ENCODE peak calls at places on chromosomes 1 and 21, in four cellular contexts. R is lower leg skin; S is CD8-positive, alpha-beta T cell; T is B cell. G is an unnamed sample.
A peak's percentile ranks its signal among the peaks of the same experiment; 100 is the strongest.

GRCh38 chr1:227779651-227780050 is 35.8 kb upstream of the PRSS38 start:
- DNase-seq in R (no peak), S (no peak), T (no peak), G (no peak)

GRCh38 chr1:116873680-116874271 is 35.9 kb upstream of the PTGFRN start:
- DNase-seq in R (no peak), S (no peak), T (no peak), G (no peak)

GRCh38 chr1:196377811-196378210 is 230.4 kb downstream of the KCNT2 start:
- DNase-seq in R (no peak), S (no peak), T (no peak), G (no peak)

GRCh38 chr1:247352175-247352574 is 20.5 kb upstream of the ZNF496 start:
- DNase-seq in R (no peak), S (no peak), T (no peak), G (no peak)

GRCh38 chr1:106954830-106955229 is 101.6 kb upstream of the PRMT6 start:
- DNase-seq in R (no peak), S (no peak), T (no peak), G (no peak)

GRCh38 chr21:44617071-44617501 is 5.2 kb downstream of the KRTAP10-8 start:
- DNase-seq in R (no peak), S (no peak), T (no peak), G (no peak)

GRCh38 chr1:247371801-247372259 is 40.2 kb upstream of the ZNF496 start:
- DNase-seq in R (no peak), S (no peak), T (no peak), G (no peak)

GRCh38 chr1:56666112-56666608 is 21.0 kb downstream of the PRKAA2 start:
- DNase-seq in R (no peak), S (no peak), T (no peak), G (no peak)

GRCh38 chr1:78469561-78469960 is 21.2 kb upstream of the PTGFR start:
- DNase-seq in R (no peak), S (no peak), T (no peak), G (no peak)

GRCh38 chr21:33211305-33211704 is 18.4 kb upstream of the IFNAR2 start:
- DNase-seq in R (no peak), S (no peak), T (no peak), G (no peak)

GRCh38 chr1:24027838-24028468 is 47.8 kb upstream of the SRSF10 start:
- DNase-seq in R (no peak), S (no peak), T (peak; percentile 24), G (no peak)

GRCh38 chr1:94279462-94279861 is 42.1 kb upstream of the ARHGAP29 start:
- DNase-seq in R (no peak), S (no peak), T (no peak), G (no peak)

GRCh38 chr1:150981805-150982712 is at the start of gene ANXA9:
- DNase-seq in R (no peak), S (no peak), T (no peak), G (no peak)

GRCh38 chr1:100736324-100736723 is 16.8 kb downstream of the VCAM1 start:
- DNase-seq in R (no peak), S (no peak), T (no peak), G (no peak)

GRCh38 chr1:40592107-40592773 is 60.8 kb downstream of the ZNF684 start:
- DNase-seq in R (peak; percentile 48), S (no peak), T (no peak), G (no peak)

GRCh38 chr1:106755682-106756406 is 300.6 kb upstream of the PRMT6 start:
- DNase-seq in R (no peak), S (no peak), T (no peak), G (no peak)

GRCh38 chr21:35483267-35483666 is 434.2 kb upstream of the RUNX1 start:
- DNase-seq in R (no peak), S (no peak), T (no peak), G (no peak)

GRCh38 chr1:41528726-41529605 is 44.5 kb upstream of the EDN2 start:
- DNase-seq in R (no peak), S (no peak), T (no peak), G (no peak)

GRCh38 chr1:108686609-108687313 is 5.3 kb upstream of the PRPF38B start:
- DNase-seq in R (no peak), S (no peak), T (no peak), G (no peak)

GRCh38 chr1:214473392-214473791 is 78.0 kb downstream of the PTPN14 start:
- DNase-seq in R (no peak), S (no peak), T (no peak), G (no peak)

DNA sequence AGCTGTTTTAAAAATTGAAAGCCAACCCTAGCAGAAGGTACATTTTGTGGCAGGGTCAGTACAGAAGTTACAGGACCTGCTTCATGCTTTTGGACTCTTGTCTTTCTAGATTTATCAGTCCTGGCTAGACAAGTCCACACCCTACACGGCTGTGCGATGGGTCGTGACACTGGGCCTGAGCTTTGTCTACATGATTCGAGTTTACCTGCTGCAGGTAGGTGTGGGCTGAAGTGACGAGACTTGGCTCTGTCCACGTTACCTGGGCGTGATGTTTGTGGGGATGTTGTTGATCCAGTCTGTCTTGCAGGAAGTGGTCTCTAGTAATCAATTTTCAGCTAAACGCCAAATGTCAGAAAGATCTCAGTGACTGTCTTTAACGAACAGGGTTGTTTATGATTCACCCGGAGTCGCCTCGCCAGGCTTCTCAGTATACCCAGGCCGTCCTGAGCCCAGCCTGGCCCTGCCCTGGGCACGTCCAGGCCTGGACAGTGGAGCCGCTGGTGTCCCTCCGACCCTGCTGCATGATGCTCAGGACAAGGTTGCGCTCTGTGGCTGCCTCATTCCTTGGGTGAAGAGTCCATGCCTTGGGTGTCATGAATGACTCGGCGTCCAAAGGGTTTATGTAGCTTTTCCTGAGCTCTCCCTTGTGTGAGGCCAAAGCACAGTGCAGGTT is 5.5 kb downstream of the RER1 start:
- DNase-seq in R (no peak), S (no peak), T (no peak), G (no peak)
- TF ChIP-seq CTCF in R (no peak), S (no peak), T (no peak), G (no peak)

GRCh38 chr1:229714306-229714705 is 88.3 kb downstream of the URB2 start:
- DNase-seq in R (no peak), S (no peak), T (no peak), G (no peak)

GRCh38 chr1:229709620-229710019 is 83.6 kb downstream of the URB2 start:
- DNase-seq in R (no peak), S (no peak), T (no peak), G (no peak)

GRCh38 chr1:229714964-229715603 is 89.0 kb downstream of the URB2 start:
- DNase-seq in R (no peak), S (no peak), T (no peak), G (no peak)

GRCh38 chr1:229716064-229716463 is 90.0 kb downstream of the URB2 start:
- DNase-seq in R (no peak), S (no peak), T (no peak), G (no peak)

GRCh38 chr1:229710746-229711145 is 84.7 kb downstream of the URB2 start:
- DNase-seq in R (no peak), S (no peak), T (no peak), G (no peak)
- TF ChIP-seq CTCF in R (no peak), S (no peak), T (no peak), G (peak; percentile 17)

DNA sequence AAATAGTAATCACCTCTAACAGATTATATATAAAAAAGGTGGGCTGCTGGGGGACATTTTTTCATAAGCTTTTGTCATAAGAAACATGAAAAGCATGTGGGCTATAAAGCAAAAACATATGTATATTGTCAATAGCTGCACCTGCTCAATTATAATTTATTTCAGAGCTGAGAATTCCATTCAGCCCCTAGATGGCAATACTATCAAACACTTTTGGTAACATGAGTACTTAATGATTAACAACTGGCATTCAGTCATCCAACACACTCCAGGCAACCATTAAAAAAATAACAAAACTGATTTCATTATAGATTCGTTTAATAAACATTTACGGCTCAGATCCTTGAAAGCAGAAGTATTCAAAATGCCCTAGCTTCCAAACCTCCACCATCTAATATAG is 115.1 kb downstream of the KCTD3 start:
- DNase-seq in R (no peak), S (no peak), T (no peak), G (no peak)
- TF ChIP-seq CTCF in R (no peak), S (no peak), T (no peak), G (peak; percentile 48)

GRCh38 chr1:185317034-185317885 is at the start of gene IVNS1ABP:
- DNase-seq in R (peak; percentile 93), S (peak; percentile 96), T (peak; percentile 91), G (peak; percentile 83)
- TF ChIP-seq CTCF in R (no peak), S (no peak), T (peak; percentile 39), G (peak; percentile 31)

DNA sequence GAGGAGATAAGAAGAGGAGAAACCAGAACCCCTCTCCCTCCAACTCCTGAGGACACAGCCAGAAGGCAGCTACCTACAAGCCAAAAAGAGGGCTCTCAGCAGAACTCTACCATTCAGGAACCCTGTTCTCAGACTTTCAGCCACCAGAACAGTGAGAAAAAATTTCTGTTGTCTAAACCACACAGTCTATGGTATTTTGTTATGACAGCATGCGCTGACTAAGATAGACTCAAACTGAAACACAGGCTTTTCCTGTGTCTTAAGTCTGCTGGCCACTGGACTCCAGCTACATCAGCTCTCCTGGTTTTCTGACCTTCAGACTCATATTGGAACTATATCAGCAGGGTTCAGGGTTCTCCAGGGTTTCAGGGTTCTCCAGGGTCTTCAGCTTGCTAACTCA is 126.5 kb upstream of the TNFSF4 start:
- DNase-seq in R (no peak), S (no peak), T (no peak), G (no peak)
- TF ChIP-seq CTCF in R (no peak), S (no peak), T (no peak), G (no peak)

GRCh38 chr21:41957991-41958766 is 4.4 kb upstream of the C2CD2 start:
- DNase-seq in R (no peak), S (no peak), T (no peak), G (no peak)
- TF ChIP-seq CTCF in R (no peak), S (no peak), T (no peak), G (peak; percentile 35)

DNA sequence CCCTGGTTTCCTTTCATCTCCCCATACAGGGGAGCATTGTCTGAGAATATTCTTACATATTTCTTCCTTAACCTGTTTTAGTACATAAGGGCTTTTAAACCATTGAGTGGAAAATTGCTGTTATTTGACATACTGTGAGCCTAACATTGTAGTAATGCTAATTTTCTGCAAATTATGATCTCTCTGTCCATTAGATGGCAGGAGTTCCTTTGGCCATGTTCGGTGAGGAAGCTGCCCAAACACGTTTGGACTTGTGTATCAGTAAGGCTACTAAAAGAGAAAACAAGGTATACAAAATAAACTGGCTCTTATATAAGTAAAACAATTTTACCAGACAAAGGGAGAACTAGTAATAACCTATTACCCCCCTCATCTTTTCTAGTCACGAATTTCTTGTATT is 29.2 kb downstream of the CDC7 start:
- DNase-seq in R (no peak), S (no peak), T (no peak), G (no peak)
- TF ChIP-seq CTCF in R (no peak), S (no peak), T (no peak), G (no peak)

DNA sequence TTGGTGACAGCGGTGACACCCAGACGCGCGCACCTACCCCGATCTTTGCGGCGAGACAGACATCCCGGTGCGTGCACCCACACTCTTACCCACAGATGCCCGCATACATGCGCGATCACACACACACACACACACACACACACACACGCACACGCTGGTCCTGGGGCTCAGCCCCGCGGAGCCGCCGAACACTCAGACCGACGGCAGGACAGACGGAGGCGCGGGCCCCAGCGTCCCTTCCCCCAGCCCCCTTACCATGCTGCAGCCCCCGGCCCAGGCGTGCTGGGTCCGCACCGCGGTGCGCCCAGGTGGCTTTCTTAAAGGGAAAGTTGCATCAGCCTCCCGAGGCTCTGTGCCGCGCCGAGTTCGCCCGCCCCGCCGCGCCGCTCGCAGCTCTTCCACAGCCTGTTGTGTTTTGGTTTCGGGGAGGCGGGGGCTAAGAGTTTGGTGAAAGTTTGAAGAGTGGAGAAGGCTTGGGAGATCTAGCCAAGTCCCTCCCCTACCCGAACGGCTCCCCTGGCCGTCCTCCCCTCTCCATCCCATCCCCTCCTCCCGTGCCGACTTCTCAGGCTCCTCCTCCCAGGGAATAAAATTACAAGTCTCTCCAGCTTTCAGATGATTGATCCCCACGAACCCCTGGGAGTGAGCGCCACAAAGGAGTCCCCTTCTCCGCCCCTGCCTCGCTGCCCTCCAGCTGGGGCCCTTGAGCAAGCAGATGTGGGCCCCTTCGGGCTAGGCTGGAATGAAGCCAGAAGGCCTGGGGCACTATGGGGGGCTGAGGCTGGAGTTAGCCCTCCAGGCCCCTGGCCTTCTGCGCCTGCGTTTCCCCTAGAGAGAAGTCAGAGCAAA is at the start of gene SLC6A9:
- DNase-seq in R (peak; percentile 47), S (peak; percentile 73), T (no peak), G (peak; percentile 28)
- TF ChIP-seq CTCF in R (no peak), S (no peak), T (no peak), G (no peak)

G was measured in progenitor cell of endocrine pancreas.